ENCODE peak calls at places on chromosome 3, in six cellular contexts. One of them, this sample, is unnamed.

GRCh38 chr3:50165388-50166308 is 10.5 kb downstream of the SEMA3F start:
- DNase-seq in right atrium auricular region: no peak
- DNase-seq in fibroblast of lung: peak
- DNase-seq in mucosa of gallbladder: peak
- DNase-seq in fibroblast of villous mesenchyme: peak
- DNase-seq in breast epithelium: peak
- DNase-seq in this sample: no peak

GRCh38 chr3:48692551-48692950 is 6.8 kb upstream of the NCKIPSD start:
- DNase-seq in right atrium auricular region: no peak
- DNase-seq in fibroblast of lung: no peak
- DNase-seq in fibroblast of villous mesenchyme: no peak
- DNase-seq in mucosa of gallbladder: no peak
- DNase-seq in breast epithelium: no peak
- DNase-seq in this sample: no peak

GRCh38 chr3:58163234-58163633 is 47.5 kb downstream of the DNASE1L3 start:
- DNase-seq in right atrium auricular region: no peak
- DNase-seq in fibroblast of villous mesenchyme: peak
- DNase-seq in mucosa of gallbladder: no peak
- DNase-seq in fibroblast of lung: peak
- DNase-seq in breast epithelium: no peak
- DNase-seq in this sample: no peak

GRCh38 chr3:131326307-131326706 is 55.3 kb upstream of the NUDT16 start:
- DNase-seq in fibroblast of lung: no peak
- DNase-seq in mucosa of gallbladder: no peak
- DNase-seq in fibroblast of villous mesenchyme: no peak
- DNase-seq in right atrium auricular region: no peak
- DNase-seq in breast epithelium: no peak
- DNase-seq in this sample: no peak

GRCh38 chr3:77620009-77620408 is 580.1 kb downstream of the ROBO2 start:
- DNase-seq in right atrium auricular region: no peak
- DNase-seq in mucosa of gallbladder: no peak
- DNase-seq in fibroblast of villous mesenchyme: peak
- DNase-seq in breast epithelium: no peak
- DNase-seq in fibroblast of lung: peak
- DNase-seq in this sample: no peak

GRCh38 chr3:104392327-104392726 is 974.4 kb upstream of the ALCAM start:
- DNase-seq in right atrium auricular region: no peak
- DNase-seq in fibroblast of lung: no peak
- DNase-seq in fibroblast of villous mesenchyme: no peak
- DNase-seq in breast epithelium: no peak
- DNase-seq in mucosa of gallbladder: no peak
- DNase-seq in this sample: no peak

GRCh38 chr3:127121850-127122249 is 71.1 kb upstream of the PRR23E start:
- DNase-seq in mucosa of gallbladder: no peak
- DNase-seq in fibroblast of villous mesenchyme: no peak
- DNase-seq in fibroblast of lung: no peak
- DNase-seq in breast epithelium: no peak
- DNase-seq in right atrium auricular region: no peak
- DNase-seq in this sample: no peak

GRCh38 chr3:43620953-43621405 is 832 bp downstream of the ANO10 start:
- DNase-seq in breast epithelium: peak
- DNase-seq in fibroblast of lung: peak
- DNase-seq in right atrium auricular region: no peak
- DNase-seq in mucosa of gallbladder: peak
- DNase-seq in fibroblast of villous mesenchyme: peak
- DNase-seq in this sample: no peak

GRCh38 chr3:113211370-113212154 is at the start of gene BOC:
- DNase-seq in right atrium auricular region: no peak
- DNase-seq in breast epithelium: no peak
- DNase-seq in fibroblast of villous mesenchyme: peak
- DNase-seq in mucosa of gallbladder: no peak
- DNase-seq in fibroblast of lung: peak
- DNase-seq in this sample: no peak

GRCh38 chr3:118075873-118076272 is 958.8 kb downstream of the IGSF11 start:
- DNase-seq in right atrium auricular region: no peak
- DNase-seq in breast epithelium: no peak
- DNase-seq in mucosa of gallbladder: no peak
- DNase-seq in fibroblast of villous mesenchyme: no peak
- DNase-seq in fibroblast of lung: peak
- DNase-seq in this sample: no peak

GRCh38 chr3:24287728-24288450 is 206.8 kb downstream of the THRB start:
- DNase-seq in right atrium auricular region: no peak
- DNase-seq in fibroblast of lung: no peak
- DNase-seq in mucosa of gallbladder: no peak
- DNase-seq in fibroblast of villous mesenchyme: no peak
- DNase-seq in breast epithelium: peak
- DNase-seq in this sample: no peak

GRCh38 chr3:24496529-24497482 is 2.2 kb upstream of the THRB start:
- DNase-seq in breast epithelium: peak
- DNase-seq in fibroblast of lung: peak
- DNase-seq in right atrium auricular region: peak
- DNase-seq in mucosa of gallbladder: peak
- DNase-seq in fibroblast of villous mesenchyme: peak
- DNase-seq in this sample: no peak

GRCh38 chr3:129604942-129605592 is 1.4 kb downstream of the PLXND1 start:
- DNase-seq in right atrium auricular region: no peak
- DNase-seq in breast epithelium: no peak
- DNase-seq in fibroblast of villous mesenchyme: no peak
- DNase-seq in fibroblast of lung: no peak
- DNase-seq in mucosa of gallbladder: no peak
- DNase-seq in this sample: no peak

GRCh38 chr3:43289401-43289800 is 3.1 kb downstream of the SNRK start:
- DNase-seq in fibroblast of villous mesenchyme: peak
- DNase-seq in mucosa of gallbladder: no peak
- DNase-seq in fibroblast of lung: no peak
- DNase-seq in right atrium auricular region: no peak
- DNase-seq in breast epithelium: no peak
- DNase-seq in this sample: no peak

GRCh38 chr3:24502690-24503089 is 8.0 kb upstream of the THRB start:
- DNase-seq in breast epithelium: no peak
- DNase-seq in mucosa of gallbladder: no peak
- DNase-seq in fibroblast of villous mesenchyme: no peak
- DNase-seq in right atrium auricular region: no peak
- DNase-seq in fibroblast of lung: no peak
- DNase-seq in this sample: no peak

GRCh38 chr3:46659285-46659684 is 34.2 kb downstream of the ALS2CL start:
- DNase-seq in right atrium auricular region: peak
- DNase-seq in mucosa of gallbladder: no peak
- DNase-seq in fibroblast of villous mesenchyme: no peak
- DNase-seq in fibroblast of lung: no peak
- DNase-seq in breast epithelium: no peak
- DNase-seq in this sample: no peak

GRCh38 chr3:98807011-98807410 is 43.9 kb downstream of the ST3GAL6 start:
- DNase-seq in mucosa of gallbladder: no peak
- DNase-seq in fibroblast of villous mesenchyme: no peak
- DNase-seq in breast epithelium: no peak
- DNase-seq in right atrium auricular region: no peak
- DNase-seq in fibroblast of lung: no peak
- DNase-seq in this sample: no peak

GRCh38 chr3:176766862-176767261 is 430.4 kb downstream of the TBL1XR1 start:
- DNase-seq in fibroblast of lung: no peak
- DNase-seq in mucosa of gallbladder: no peak
- DNase-seq in fibroblast of villous mesenchyme: no peak
- DNase-seq in breast epithelium: no peak
- DNase-seq in right atrium auricular region: no peak
- DNase-seq in this sample: no peak

GRCh38 chr3:169094204-169094603 is 569.3 kb downstream of the MECOM start:
- DNase-seq in fibroblast of lung: no peak
- DNase-seq in fibroblast of villous mesenchyme: no peak
- DNase-seq in mucosa of gallbladder: no peak
- DNase-seq in right atrium auricular region: no peak
- DNase-seq in breast epithelium: no peak
- DNase-seq in this sample: no peak

GRCh38 chr3:63824309-63824708 is 5.2 kb downstream of the C3orf49 start:
- DNase-seq in fibroblast of lung: peak
- DNase-seq in right atrium auricular region: no peak
- DNase-seq in mucosa of gallbladder: no peak
- DNase-seq in fibroblast of villous mesenchyme: peak
- DNase-seq in breast epithelium: no peak
- DNase-seq in this sample: no peak

GRCh38 chr3:160343132-160343531 is 55.9 kb downstream of the IFT80 start:
- DNase-seq in mucosa of gallbladder: no peak
- DNase-seq in fibroblast of lung: peak
- DNase-seq in fibroblast of villous mesenchyme: peak
- DNase-seq in breast epithelium: no peak
- DNase-seq in right atrium auricular region: no peak
- DNase-seq in this sample: no peak

GRCh38 chr3:134651347-134652041 is 672 bp upstream of the KY start:
- DNase-seq in right atrium auricular region: peak
- DNase-seq in mucosa of gallbladder: peak
- DNase-seq in fibroblast of villous mesenchyme: no peak
- DNase-seq in fibroblast of lung: no peak
- DNase-seq in breast epithelium: peak
- DNase-seq in this sample: no peak

GRCh38 chr3:98512576-98512975 is 10.1 kb downstream of the CLDND1 start:
- DNase-seq in mucosa of gallbladder: no peak
- DNase-seq in fibroblast of villous mesenchyme: no peak
- DNase-seq in fibroblast of lung: no peak
- DNase-seq in breast epithelium: no peak
- DNase-seq in right atrium auricular region: no peak
- DNase-seq in this sample: no peak

GRCh38 chr3:183502782-183503181 is 52.7 kb downstream of the KLHL6 start:
- DNase-seq in fibroblast of lung: peak
- DNase-seq in mucosa of gallbladder: no peak
- DNase-seq in right atrium auricular region: no peak
- DNase-seq in breast epithelium: no peak
- DNase-seq in fibroblast of villous mesenchyme: peak
- DNase-seq in this sample: no peak

GRCh38 chr3:189842681-189843602 is 211.8 kb downstream of the TP63 start:
- DNase-seq in fibroblast of lung: no peak
- DNase-seq in right atrium auricular region: no peak
- DNase-seq in fibroblast of villous mesenchyme: no peak
- DNase-seq in breast epithelium: no peak
- DNase-seq in mucosa of gallbladder: no peak
- DNase-seq in this sample: no peak

GRCh38 chr3:68931406-68932149 is 769 bp downstream of the TAFA4 start:
- DNase-seq in right atrium auricular region: no peak
- DNase-seq in breast epithelium: no peak
- DNase-seq in fibroblast of villous mesenchyme: no peak
- DNase-seq in mucosa of gallbladder: no peak
- DNase-seq in fibroblast of lung: no peak
- DNase-seq in this sample: no peak

GRCh38 chr3:33773627-33774026 is 24.8 kb upstream of the PDCD6IP start:
- DNase-seq in fibroblast of villous mesenchyme: peak
- DNase-seq in fibroblast of lung: no peak
- DNase-seq in right atrium auricular region: no peak
- DNase-seq in breast epithelium: no peak
- DNase-seq in mucosa of gallbladder: no peak
- DNase-seq in this sample: no peak

GRCh38 chr3:182226995-182227394 is 515.3 kb downstream of the SOX2 start:
- DNase-seq in right atrium auricular region: no peak
- DNase-seq in fibroblast of lung: no peak
- DNase-seq in breast epithelium: no peak
- DNase-seq in fibroblast of villous mesenchyme: no peak
- DNase-seq in mucosa of gallbladder: no peak
- DNase-seq in this sample: no peak